ENCODE peak calls at places on chromosome 2, in five cellular contexts. One of them, this sample, is unnamed.

GRCh38 chr2:240896871-240897692 is 1.1 kb upstream of the MAB21L4 start:
- DNase-seq in RWPE1: peak; percentile 49
- DNase-seq in KBM-7: no peak
- DNase-seq in hypothalamus: no peak
- DNase-seq in kidney glomerular epithelial cell: no peak
- DNase-seq in this sample: no peak

GRCh38 chr2:166417669-166418068 is 41.9 kb upstream of the SCN9A start:
- DNase-seq in RWPE1: peak; percentile 1
- DNase-seq in KBM-7: peak; percentile 21
- DNase-seq in hypothalamus: no peak
- DNase-seq in kidney glomerular epithelial cell: peak; percentile 12
- DNase-seq in this sample: no peak

GRCh38 chr2:23828256-23828980 is 98.5 kb downstream of the ATAD2B start:
- DNase-seq in RWPE1: peak; percentile 5
- DNase-seq in KBM-7: no peak
- DNase-seq in hypothalamus: no peak
- DNase-seq in kidney glomerular epithelial cell: no peak
- DNase-seq in this sample: no peak

GRCh38 chr2:68889500-68889899 is 18.3 kb upstream of the BMP10 start:
- DNase-seq in RWPE1: no peak
- DNase-seq in KBM-7: peak; percentile 40
- DNase-seq in hypothalamus: no peak
- DNase-seq in kidney glomerular epithelial cell: no peak
- DNase-seq in this sample: no peak

GRCh38 chr2:125553768-125554167 is 1102.2 kb upstream of the GYPC start:
- DNase-seq in RWPE1: no peak
- DNase-seq in KBM-7: no peak
- DNase-seq in hypothalamus: no peak
- DNase-seq in kidney glomerular epithelial cell: no peak
- DNase-seq in this sample: no peak

GRCh38 chr2:9008951-9009664 is 5.6 kb upstream of the MBOAT2 start:
- DNase-seq in RWPE1: no peak
- DNase-seq in KBM-7: no peak
- DNase-seq in hypothalamus: no peak
- DNase-seq in kidney glomerular epithelial cell: no peak
- DNase-seq in this sample: no peak

GRCh38 chr2:183123959-183124221 is 353 bp upstream of the NUP35 start:
- DNase-seq in RWPE1: no peak
- DNase-seq in KBM-7: no peak
- DNase-seq in hypothalamus: no peak
- DNase-seq in kidney glomerular epithelial cell: no peak
- DNase-seq in this sample: no peak

GRCh38 chr2:47725808-47726207 is 57.1 kb upstream of the MSH6 start:
- DNase-seq in RWPE1: no peak
- DNase-seq in KBM-7: no peak
- DNase-seq in hypothalamus: no peak
- DNase-seq in kidney glomerular epithelial cell: no peak
- DNase-seq in this sample: no peak

GRCh38 chr2:23616630-23617029 is 231.7 kb downstream of the KLHL29 start:
- DNase-seq in RWPE1: no peak
- DNase-seq in KBM-7: no peak
- DNase-seq in hypothalamus: no peak
- DNase-seq in kidney glomerular epithelial cell: no peak
- DNase-seq in this sample: no peak

GRCh38 chr2:85754313-85755095 is 713 bp downstream of the ATOH8 start:
- DNase-seq in RWPE1: no peak
- DNase-seq in KBM-7: peak; percentile 37
- DNase-seq in hypothalamus: no peak
- DNase-seq in kidney glomerular epithelial cell: no peak
- DNase-seq in this sample: peak; percentile 39

GRCh38 chr2:64204716-64205115 is 60.5 kb upstream of the PELI1 start:
- DNase-seq in RWPE1: no peak
- DNase-seq in KBM-7: no peak
- DNase-seq in hypothalamus: no peak
- DNase-seq in kidney glomerular epithelial cell: peak; percentile 47
- DNase-seq in this sample: peak; percentile 19

GRCh38 chr2:230418341-230419016 is 2.5 kb downstream of the SP100 start:
- DNase-seq in RWPE1: peak; percentile 26
- DNase-seq in KBM-7: peak; percentile 24
- DNase-seq in hypothalamus: no peak
- DNase-seq in kidney glomerular epithelial cell: no peak
- DNase-seq in this sample: no peak

GRCh38 chr2:80054339-80054675 is 250.2 kb downstream of the LRRTM1 start:
- DNase-seq in RWPE1: peak; percentile 84
- DNase-seq in KBM-7: no peak
- DNase-seq in hypothalamus: no peak
- DNase-seq in kidney glomerular epithelial cell: peak; percentile 92
- DNase-seq in this sample: no peak

GRCh38 chr2:47869859-47870258 is 36.4 kb downstream of the FBXO11 start:
- DNase-seq in RWPE1: no peak
- DNase-seq in KBM-7: no peak
- DNase-seq in hypothalamus: no peak
- DNase-seq in kidney glomerular epithelial cell: no peak
- DNase-seq in this sample: no peak

GRCh38 chr2:146451972-146452371 is 1392.9 kb upstream of the ACVR2A start:
- DNase-seq in RWPE1: no peak
- DNase-seq in KBM-7: no peak
- DNase-seq in hypothalamus: no peak
- DNase-seq in kidney glomerular epithelial cell: no peak
- DNase-seq in this sample: no peak

GRCh38 chr2:132416080-132416911 is at the start of gene GPR39:
- DNase-seq in RWPE1: peak; percentile 96
- DNase-seq in KBM-7: no peak
- DNase-seq in hypothalamus: peak; percentile 30
- DNase-seq in kidney glomerular epithelial cell: peak; percentile 92
- DNase-seq in this sample: no peak

GRCh38 chr2:112181571-112182290 is 43.5 kb downstream of the FBLN7 start:
- DNase-seq in RWPE1: no peak
- DNase-seq in KBM-7: no peak
- DNase-seq in hypothalamus: no peak
- DNase-seq in kidney glomerular epithelial cell: no peak
- DNase-seq in this sample: peak; percentile 48

GRCh38 chr2:219161097-219161496 is 482 bp upstream of the NHEJ1 start:
- DNase-seq in RWPE1: no peak
- DNase-seq in KBM-7: no peak
- DNase-seq in hypothalamus: no peak
- DNase-seq in kidney glomerular epithelial cell: no peak
- DNase-seq in this sample: no peak

GRCh38 chr2:217902281-217903141 is 100.3 kb downstream of the TNS1 start:
- DNase-seq in RWPE1: peak; percentile 31
- DNase-seq in KBM-7: peak; percentile 55
- DNase-seq in hypothalamus: no peak
- DNase-seq in kidney glomerular epithelial cell: peak; percentile 82
- DNase-seq in this sample: peak; percentile 35

GRCh38 chr2:204860249-204860648 is 315.0 kb downstream of the PARD3B start:
- DNase-seq in RWPE1: no peak
- DNase-seq in KBM-7: no peak
- DNase-seq in hypothalamus: peak; percentile 33
- DNase-seq in kidney glomerular epithelial cell: no peak
- DNase-seq in this sample: no peak

GRCh38 chr2:37657471-37657870 is 14.0 kb downstream of the CDC42EP3 start:
- DNase-seq in RWPE1: no peak
- DNase-seq in KBM-7: no peak
- DNase-seq in hypothalamus: no peak
- DNase-seq in kidney glomerular epithelial cell: no peak
- DNase-seq in this sample: no peak

GRCh38 chr2:239467956-239468490 is 67.2 kb upstream of the HDAC4 start:
- DNase-seq in RWPE1: no peak
- DNase-seq in KBM-7: no peak
- DNase-seq in hypothalamus: no peak
- DNase-seq in kidney glomerular epithelial cell: no peak
- DNase-seq in this sample: no peak

GRCh38 chr2:164917296-164917903 is 37.9 kb downstream of the SLC38A11 start:
- DNase-seq in RWPE1: no peak
- DNase-seq in KBM-7: peak; percentile 1
- DNase-seq in hypothalamus: peak; percentile 0
- DNase-seq in kidney glomerular epithelial cell: peak; percentile 52
- DNase-seq in this sample: no peak

GRCh38 chr2:112705576-112705975 is 15.2 kb upstream of the NT5DC4 start:
- DNase-seq in RWPE1: no peak
- DNase-seq in KBM-7: no peak
- DNase-seq in hypothalamus: no peak
- DNase-seq in kidney glomerular epithelial cell: no peak
- DNase-seq in this sample: no peak

GRCh38 chr2:84719434-84719833 is 161.4 kb downstream of the TRABD2A start:
- DNase-seq in RWPE1: no peak
- DNase-seq in KBM-7: no peak
- DNase-seq in hypothalamus: no peak
- DNase-seq in kidney glomerular epithelial cell: no peak
- DNase-seq in this sample: no peak

GRCh38 chr2:233221378-233222063 is 30.0 kb upstream of the ATG16L1 start:
- DNase-seq in RWPE1: no peak
- DNase-seq in KBM-7: no peak
- DNase-seq in hypothalamus: no peak
- DNase-seq in kidney glomerular epithelial cell: no peak
- DNase-seq in this sample: no peak

GRCh38 chr2:230913812-230914211 is 11.2 kb downstream of the GPR55 start:
- DNase-seq in RWPE1: no peak
- DNase-seq in KBM-7: no peak
- DNase-seq in hypothalamus: no peak
- DNase-seq in kidney glomerular epithelial cell: no peak
- DNase-seq in this sample: peak; percentile 3

GRCh38 chr2:8627019-8627691 is 54.7 kb upstream of the ID2 start:
- DNase-seq in RWPE1: no peak
- DNase-seq in KBM-7: no peak
- DNase-seq in hypothalamus: no peak
- DNase-seq in kidney glomerular epithelial cell: no peak
- DNase-seq in this sample: no peak

GRCh38 chr2:144776766-144777165 is 256.8 kb upstream of the ZEB2 start:
- DNase-seq in RWPE1: no peak
- DNase-seq in KBM-7: no peak
- DNase-seq in hypothalamus: no peak
- DNase-seq in kidney glomerular epithelial cell: no peak
- DNase-seq in this sample: no peak

GRCh38 chr2:200274116-200275075 is 32.1 kb upstream of the SPATS2L start:
- DNase-seq in RWPE1: no peak
- DNase-seq in KBM-7: no peak
- DNase-seq in hypothalamus: no peak
- DNase-seq in kidney glomerular epithelial cell: no peak
- DNase-seq in this sample: no peak

GRCh38 chr2:12177052-12177994 is 430.9 kb downstream of the LPIN1 start:
- DNase-seq in RWPE1: peak; percentile 59
- DNase-seq in KBM-7: peak; percentile 39
- DNase-seq in hypothalamus: peak; percentile 18
- DNase-seq in kidney glomerular epithelial cell: no peak
- DNase-seq in this sample: peak; percentile 28

GRCh38 chr2:54524236-54524991 is 68.3 kb downstream of the SPTBN1 start:
- DNase-seq in RWPE1: peak; percentile 68
- DNase-seq in KBM-7: no peak
- DNase-seq in hypothalamus: no peak
- DNase-seq in kidney glomerular epithelial cell: peak; percentile 84
- DNase-seq in this sample: peak; percentile 23

GRCh38 chr2:47225061-47225783 is 70.1 kb upstream of the STPG4 start:
- DNase-seq in RWPE1: peak; percentile 71
- DNase-seq in KBM-7: no peak
- DNase-seq in hypothalamus: peak; percentile 20
- DNase-seq in kidney glomerular epithelial cell: peak; percentile 79
- DNase-seq in this sample: no peak

GRCh38 chr2:238874330-238875050 is 26.6 kb downstream of the TWIST2 start:
- DNase-seq in RWPE1: no peak
- DNase-seq in KBM-7: no peak
- DNase-seq in hypothalamus: no peak
- DNase-seq in kidney glomerular epithelial cell: no peak
- DNase-seq in this sample: no peak

GRCh38 chr2:42914314-42914713 is 121.9 kb upstream of the HAAO start:
- DNase-seq in RWPE1: no peak
- DNase-seq in KBM-7: no peak
- DNase-seq in hypothalamus: no peak
- DNase-seq in kidney glomerular epithelial cell: no peak
- DNase-seq in this sample: no peak

GRCh38 chr2:196170202-196170680 is 1.1 kb downstream of the STK17B start:
- DNase-seq in RWPE1: peak; percentile 26
- DNase-seq in KBM-7: peak; percentile 73
- DNase-seq in hypothalamus: no peak
- DNase-seq in kidney glomerular epithelial cell: peak; percentile 45
- DNase-seq in this sample: peak; percentile 58

GRCh38 chr2:223363085-223363484 is 239.1 kb downstream of the SCG2 start:
- DNase-seq in RWPE1: no peak
- DNase-seq in KBM-7: no peak
- DNase-seq in hypothalamus: no peak
- DNase-seq in kidney glomerular epithelial cell: no peak
- DNase-seq in this sample: no peak

This sample was measured in stimulated activated naive CD8-positive, alpha-beta T cell treated with anti-CD3 and anti-CD28 coated beads, Interleukin-15, Interleukin-2, amounts not matched to agents 100 U/mL and 50 U/mL, for 24 hours.